ENCODE peak calls at places on chromosomes 13 and 19, in eight cellular contexts. Q is PC-3, B is transverse colon, D is GM06990, G is cardiac muscle cell, J is BE2C, Y is heart right ventricle, O is fibroblast of lung. I is an unnamed sample. For H3K27me3 and H3K36me3, the result is how much of the 10 kb centered on the place peaks cover.

GRCh38 chr19:35533822-35534521 is 716 bp downstream of the GAPDHS start:
- DNase-seq in Q (no peak), B (peak), D (peak), G (peak), J (no peak), Y (no peak), O (peak), I (peak)

GRCh38 chr19:53953383-53953782 is 9.4 kb upstream of the CACNG8 start:
- DNase-seq in Q (no peak), B (no peak), D (no peak), G (no peak), J (no peak), Y (no peak), O (no peak), I (peak)

GRCh38 chr13:48412100-48412556 is 785 bp downstream of the LPAR6 start:
- DNase-seq in Q (peak), B (no peak), D (no peak), G (peak), J (no peak), Y (no peak), O (peak), I (no peak)

GRCh38 chr19:55106591-55106990 is 10.8 kb downstream of the PPP1R12C start:
- DNase-seq in Q (no peak), B (no peak), D (no peak), G (no peak), J (no peak), Y (no peak), O (no peak), I (no peak)

GRCh38 chr13:34863360-34864135 is 78.5 kb upstream of the NBEA start:
- DNase-seq in Q (peak), B (no peak), D (no peak), G (peak), J (no peak), Y (no peak), O (peak), I (no peak)

GRCh38 chr19:16076154-16076957 is at the start of gene TPM4:
- DNase-seq in Q (no peak), B (peak), D (peak), G (peak), J (peak), Y (peak), O (peak), I (peak)

GRCh38 chr13:30128591-30128990 is 178.8 kb downstream of the KATNAL1 start:
- DNase-seq in Q (no peak), B (no peak), D (no peak), G (no peak), J (no peak), Y (no peak), O (no peak), I (no peak)

GRCh38 chr13:24671367-24672117 is 8.7 kb upstream of the ATP12A start:
- DNase-seq in Q (peak), B (peak), D (no peak), G (peak), J (peak), Y (peak), O (peak), I (peak)

GRCh38 chr19:47417746-47418594 is 1.4 kb downstream of the MEIS3 start:
- DNase-seq in Q (no peak), B (no peak), D (no peak), G (no peak), J (no peak), Y (no peak), O (no peak), I (peak)

GRCh38 chr13:28494861-28495585 is at the start of gene FLT1:
- DNase-seq in Q (no peak), B (no peak), D (peak), G (peak), J (peak), Y (peak), O (peak), I (peak)

GRCh38 chr19:21022996-21023395 is 2.5 kb downstream of the ZNF430 start:
- DNase-seq in Q (peak), B (no peak), D (no peak), G (peak), J (no peak), Y (no peak), O (peak), I (no peak)

GRCh38 chr13:20831254-20831653 is 57.5 kb upstream of the EEF1AKMT1 start:
- DNase-seq in Q (peak), B (no peak), D (no peak), G (no peak), J (no peak), Y (no peak), O (no peak), I (no peak)

GRCh38 chr13:65990684-65991083 is 1239.5 kb downstream of the PCDH9 start:
- DNase-seq in Q (no peak), B (no peak), D (no peak), G (no peak), J (no peak), Y (no peak), O (no peak), I (no peak)

GRCh38 chr13:23513460-23513859 is 56.8 kb upstream of the TNFRSF19 start:
- DNase-seq in Q (no peak), B (no peak), D (no peak), G (peak), J (no peak), Y (no peak), O (peak), I (no peak)

DNA sequence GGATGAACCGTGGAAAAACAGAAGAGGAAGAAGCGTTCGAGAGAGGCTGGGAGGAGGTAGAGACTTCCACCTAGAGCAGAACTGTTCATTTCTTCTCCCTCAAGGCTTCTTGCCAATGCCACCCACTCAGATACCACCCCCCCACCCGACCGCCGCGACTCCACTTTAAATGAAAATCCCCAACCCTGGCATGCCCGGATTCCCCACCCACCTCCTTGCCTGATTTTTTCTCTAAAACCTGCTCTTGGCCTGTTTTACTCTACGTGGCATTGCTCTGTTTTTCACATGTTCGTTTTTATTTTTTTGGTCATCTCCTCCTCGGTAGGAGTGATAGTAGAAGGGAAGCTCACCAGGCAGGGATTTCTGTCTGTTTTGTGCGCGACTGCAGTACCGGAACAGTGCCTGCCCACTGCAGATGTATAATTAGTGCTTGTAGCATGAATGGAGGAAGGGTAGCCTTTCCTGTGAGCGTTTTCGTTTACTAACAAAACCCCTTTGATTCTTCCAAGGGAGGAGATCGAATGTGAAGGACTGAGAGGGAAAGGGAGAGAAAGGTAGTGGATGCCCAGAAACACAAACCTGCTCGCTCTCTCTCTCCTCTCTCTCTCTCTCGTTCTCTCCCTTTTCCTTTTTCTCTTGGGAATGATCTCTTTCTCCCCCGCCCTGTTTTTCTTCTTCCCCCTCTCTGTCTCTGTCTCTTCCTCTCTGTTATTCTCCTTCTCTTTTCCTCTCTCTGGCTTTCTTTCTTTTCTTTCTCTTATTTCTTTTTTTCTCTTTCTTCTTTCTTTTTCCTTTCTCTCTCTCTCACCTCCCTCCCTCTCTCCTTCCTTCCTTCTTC is 2.2 kb downstream of the CD70 start:
- DNase-seq in Q (no peak), B (no peak), D (no peak), G (no peak), J (no peak), Y (no peak), O (no peak), I (no peak)
- H3K27me3 ChIP-seq in Q (half or more), B (half or more), D (under half), G (half or more), J (half or more), Y (half or more), O (under half), I (half or more)

DNA sequence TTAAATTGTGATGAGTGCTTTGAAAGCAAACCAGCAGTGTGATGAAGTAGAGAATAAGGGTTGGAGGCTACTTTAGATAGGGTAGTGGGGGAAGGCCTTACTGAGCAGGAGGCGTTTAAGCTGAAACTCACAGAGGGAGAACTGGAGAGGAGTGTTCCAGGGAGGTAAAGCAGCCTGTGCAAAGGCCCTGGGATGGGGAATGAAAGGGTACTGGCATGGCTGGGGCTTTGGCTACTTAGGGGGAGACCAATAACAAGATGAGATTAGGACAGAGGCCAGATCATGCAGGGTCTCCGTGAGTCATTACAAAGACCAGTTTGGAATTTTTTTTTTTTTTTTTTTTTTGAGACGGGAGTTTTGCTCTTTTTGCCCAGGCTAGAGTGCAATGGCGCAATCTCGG is 1.1 kb downstream of the PPP5C start:
- DNase-seq in Q (no peak), B (no peak), D (no peak), G (peak), J (no peak), Y (no peak), O (no peak), I (no peak)
- H3K4me3 ChIP-seq in Q (peak), B (peak), D (peak), G (peak), J (peak), Y (peak), O (peak), I (no peak)

GRCh38 chr19:17105548-17105947 is 30.0 kb downstream of the MYO9B start:
- DNase-seq in Q (no peak), B (no peak), D (no peak), G (no peak), J (no peak), Y (no peak), O (no peak), I (no peak)

GRCh38 chr19:17109300-17109699 is 33.7 kb downstream of the MYO9B start:
- DNase-seq in Q (no peak), B (no peak), D (no peak), G (no peak), J (no peak), Y (no peak), O (no peak), I (no peak)

GRCh38 chr19:17109962-17110598 is 34.5 kb downstream of the MYO9B start:
- DNase-seq in Q (no peak), B (peak), D (peak), G (no peak), J (no peak), Y (peak), O (no peak), I (no peak)

GRCh38 chr19:17108453-17108784 is 32.8 kb downstream of the MYO9B start:
- DNase-seq in Q (no peak), B (no peak), D (no peak), G (no peak), J (no peak), Y (no peak), O (no peak), I (no peak)

GRCh38 chr19:17107546-17108452 is 32.2 kb downstream of the MYO9B start:
- DNase-seq in Q (peak), B (peak), D (peak), G (peak), J (peak), Y (peak), O (peak), I (no peak)
- H3K36me3 ChIP-seq in Q (under half), B (under half), D (under half), G (under half), J (under half), Y (under half), O (under half), I (under half)

DNA sequence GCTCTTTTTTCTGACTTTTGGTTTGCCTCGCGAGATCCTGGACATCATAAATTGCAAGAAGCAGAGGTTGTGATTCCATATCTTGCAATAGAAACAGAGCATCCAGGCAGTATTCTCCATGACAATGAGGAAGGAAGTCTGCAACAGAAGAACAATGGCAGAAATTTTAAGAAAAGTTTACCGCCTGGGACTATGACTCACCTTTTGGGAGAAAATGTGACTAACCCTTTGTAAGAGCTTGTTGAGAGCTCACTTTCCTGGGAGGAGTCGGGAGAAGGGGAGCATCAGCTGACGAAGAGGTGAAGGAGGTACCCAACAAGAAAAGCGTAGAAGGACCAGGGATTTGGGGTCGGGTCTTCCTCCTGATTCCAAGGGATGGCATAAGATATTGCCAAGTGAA is 34.3 kb upstream of the TNFSF11 start:
- DNase-seq in Q (peak), B (no peak), D (no peak), G (peak), J (no peak), Y (no peak), O (peak), I (no peak)
- H3K27me3 ChIP-seq in Q (under half), B (under half), D (under half), G (under half), J (under half), Y (under half), O (under half), I (under half)

GRCh38 chr13:109778102-109778542 is 8.3 kb downstream of the IRS2 start:
- DNase-seq in Q (peak), B (peak), D (no peak), G (no peak), J (no peak), Y (no peak), O (peak), I (no peak)

GRCh38 chr13:109779074-109779473 is 7.3 kb downstream of the IRS2 start:
- DNase-seq in Q (no peak), B (no peak), D (no peak), G (no peak), J (no peak), Y (no peak), O (peak), I (no peak)

GRCh38 chr13:109773276-109773675 is 13.1 kb downstream of the IRS2 start:
- DNase-seq in Q (peak), B (no peak), D (no peak), G (no peak), J (no peak), Y (no peak), O (peak), I (no peak)

GRCh38 chr13:109773786-109774185 is 12.6 kb downstream of the IRS2 start:
- DNase-seq in Q (no peak), B (no peak), D (no peak), G (no peak), J (no peak), Y (no peak), O (no peak), I (no peak)

DNA sequence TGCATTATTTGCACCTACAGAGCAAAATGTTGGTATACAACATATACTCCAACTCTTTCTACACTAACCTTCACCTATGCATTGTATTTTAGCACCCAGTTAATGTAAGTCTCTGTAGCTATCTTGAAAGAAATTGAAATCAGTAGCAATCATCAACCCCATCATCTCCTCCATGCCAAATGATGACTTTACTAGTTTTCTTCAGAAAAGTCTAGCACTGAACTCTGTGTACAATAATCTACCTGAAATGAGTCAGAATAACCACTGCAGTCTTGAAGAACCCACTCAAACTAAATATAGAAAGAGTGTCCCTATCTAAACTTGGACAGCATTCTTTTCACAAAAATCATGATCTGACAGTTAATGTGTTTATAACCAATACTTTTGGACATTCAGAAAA is 9.8 kb downstream of the IRS2 start:
- DNase-seq in Q (peak), B (no peak), D (no peak), G (no peak), J (no peak), Y (no peak), O (peak), I (no peak)
- H3K4me3 ChIP-seq in Q (peak), B (no peak), D (no peak), G (no peak), J (no peak), Y (no peak), O (no peak), I (no peak)

GRCh38 chr13:37651891-37652290 is 53.3 kb upstream of the POSTN start:
- DNase-seq in Q (peak), B (no peak), D (no peak), G (no peak), J (no peak), Y (no peak), O (peak), I (no peak)

GRCh38 chr13:37656247-37656940 is 57.8 kb upstream of the POSTN start:
- DNase-seq in Q (peak), B (no peak), D (no peak), G (peak), J (no peak), Y (no peak), O (peak), I (no peak)

GRCh38 chr13:37651371-37651770 is 52.8 kb upstream of the POSTN start:
- DNase-seq in Q (no peak), B (no peak), D (no peak), G (no peak), J (no peak), Y (no peak), O (no peak), I (no peak)

GRCh38 chr13:37648604-37649003 is 50.0 kb upstream of the POSTN start:
- DNase-seq in Q (peak), B (no peak), D (no peak), G (peak), J (no peak), Y (no peak), O (peak), I (no peak)

GRCh38 chr13:37652596-37652995 is 54.0 kb upstream of the POSTN start:
- DNase-seq in Q (peak), B (no peak), D (no peak), G (no peak), J (no peak), Y (no peak), O (peak), I (no peak)
- H3K36me3 ChIP-seq in Q (under half), B (under half), D (under half), G (under half), J (under half), Y (under half), O (under half), I (under half)

GRCh38 chr19:41998246-41999020 is 4.4 kb upstream of the ATP1A3 start:
- DNase-seq in Q (peak), B (peak), D (peak), G (peak), J (peak), Y (no peak), O (peak), I (peak)
- H3K27me3 ChIP-seq in Q (under half), B (half or more), D (under half), G (half or more), J (under half), Y (under half), O (under half), I (half or more)

I was measured in H7.